ENCODE peak calls at places on chromosomes 13 and 19, in seven cellular contexts. F, I, H, A, Z, Y and M are unnamed samples.

GRCh38 chr13:20118268-20119140 is 42.3 kb downstream of the GJA3 start:
- DNase-seq in I (no peak), A (peak; percentile 57), Y (no peak), Z (peak; percentile 70), H (peak; percentile 48), F (no peak), M (peak; percentile 72)

GRCh38 chr19:48746738-48747575 is at the start of gene IZUMO1:
- DNase-seq in H (peak; percentile 97), I (peak; percentile 90), F (peak; percentile 83), A (peak; percentile 95), Y (no peak), Z (peak; percentile 94), M (peak; percentile 88)

GRCh38 chr19:2507109-2507508 is 31.2 kb downstream of the GADD45B start:
- DNase-seq in F (no peak), A (no peak), Y (no peak), H (peak; percentile 90), I (peak; percentile 89), Z (no peak), M (no peak)

GRCh38 chr13:95300625-95301134 is 571 bp downstream of the ABCC4 start:
- DNase-seq in Y (no peak), H (peak; percentile 79), A (peak; percentile 35), Z (peak; percentile 50), I (peak; percentile 67), F (peak; percentile 35), M (no peak)

GRCh38 chr13:39952244-39953233 is 297.1 kb downstream of the COG6 start:
- DNase-seq in H (peak; percentile 80), F (no peak), I (peak; percentile 11), Y (no peak), A (peak; percentile 54), Z (no peak), M (no peak)

GRCh38 chr19:57803594-57804325 is 11.0 kb downstream of the ZNF552 start:
- DNase-seq in A (peak; percentile 96), I (peak; percentile 79), Y (no peak), F (peak; percentile 91), H (peak; percentile 86), Z (peak; percentile 77), M (peak; percentile 70)

GRCh38 chr13:98466634-98467236 is 110.2 kb downstream of the STK24 start:
- DNase-seq in I (peak; percentile 55), F (no peak), Z (peak; percentile 77), Y (no peak), H (peak; percentile 72), A (peak; percentile 77), M (peak; percentile 67)

GRCh38 chr13:80012281-80012680 is 328.6 kb downstream of the SPRY2 start:
- DNase-seq in A (no peak), H (no peak), Y (no peak), F (no peak), Z (no peak), I (no peak), M (peak; percentile 2)

GRCh38 chr19:55145241-55145640 is 3.8 kb downstream of the TNNT1 start:
- DNase-seq in F (no peak), Z (no peak), A (no peak), I (no peak), Y (no peak), H (no peak), M (no peak)

GRCh38 chr19:55146648-55147218 is 2.3 kb downstream of the TNNT1 start:
- DNase-seq in F (no peak), I (no peak), Y (peak; percentile 73), Z (peak; percentile 95), A (peak; percentile 97), H (no peak), M (no peak)

GRCh38 chr19:55146078-55146647 is 2.8 kb downstream of the TNNT1 start:
- DNase-seq in A (peak; percentile 82), Y (no peak), I (no peak), F (no peak), Z (peak; percentile 72), H (peak; percentile 17), M (no peak)

GRCh38 chr19:55137915-55138314 is 11.1 kb downstream of the TNNT1 start:
- DNase-seq in A (no peak), F (no peak), H (no peak), Y (no peak), Z (no peak), I (no peak), M (no peak)

DNA sequence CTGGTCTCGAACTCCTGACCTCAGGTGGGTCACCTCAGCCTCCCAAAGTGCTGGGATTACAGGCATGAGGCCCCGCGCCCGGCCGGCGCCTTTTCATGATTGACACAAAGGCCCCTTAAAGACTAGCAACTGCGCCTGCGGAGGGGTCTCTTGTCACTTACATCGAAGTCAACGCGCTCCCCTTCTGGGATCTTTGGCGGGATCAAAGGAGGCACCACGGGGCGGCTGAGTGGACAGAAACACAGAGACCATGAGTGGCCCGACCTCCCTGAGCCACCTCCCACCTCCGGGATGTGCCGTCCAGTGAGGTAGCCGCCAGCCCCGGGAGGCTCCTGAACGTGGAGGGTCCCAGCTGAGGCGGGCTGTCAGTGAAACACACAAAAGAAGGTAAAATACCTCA is 7.3 kb downstream of the TNNT1 start:
- DNase-seq in A (no peak), I (no peak), Z (peak; percentile 55), H (no peak), Y (no peak), F (no peak), M (no peak)
- H4K8ac ChIP-seq in A (no peak overlapping the region), I (no peak overlapping the region), Z (no peak overlapping the region), H (no peak overlapping the region), Y (peak overlapping the region; percentile 62), F (no peak overlapping the region), M (no peak overlapping the region)

GRCh38 chr13:76929320-76929719 is 19.0 kb upstream of the ACOD1 start:
- DNase-seq in A (no peak), Y (no peak), Z (no peak), I (no peak), H (no peak), F (no peak), M (no peak)

GRCh38 chr13:76928456-76928855 is 19.9 kb upstream of the ACOD1 start:
- DNase-seq in H (peak; percentile 20), I (peak; percentile 3), F (no peak), Y (no peak), Z (no peak), A (no peak), M (no peak)

GRCh38 chr13:76925115-76925514 is 23.2 kb upstream of the ACOD1 start:
- DNase-seq in A (no peak), Z (no peak), H (no peak), I (no peak), F (no peak), Y (no peak), M (no peak)

GRCh38 chr13:76929975-76930374 is 18.3 kb upstream of the ACOD1 start:
- DNase-seq in Z (no peak), H (no peak), A (no peak), I (no peak), F (no peak), Y (no peak), M (no peak)

DNA sequence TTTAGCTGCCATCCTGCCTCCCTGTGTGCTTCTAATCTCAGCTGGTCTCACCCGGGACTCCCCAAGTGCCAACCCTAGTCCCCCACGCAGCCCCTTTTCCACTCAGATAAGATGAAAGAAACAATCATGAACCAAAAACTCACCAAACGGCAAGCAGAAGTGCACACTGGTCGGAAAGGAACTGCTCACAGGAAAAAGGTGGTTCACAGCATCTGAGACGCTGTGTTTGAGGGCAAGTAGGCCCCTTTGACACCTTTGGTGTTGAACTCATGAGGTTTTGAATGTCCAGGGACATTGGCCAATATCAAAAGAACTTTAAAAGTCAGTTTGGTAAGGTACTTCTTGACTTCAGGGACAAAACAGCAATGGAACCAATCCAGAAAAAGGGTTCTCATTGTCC is 20.4 kb upstream of the ACOD1 start:
- DNase-seq in I (no peak), Z (no peak), Y (no peak), F (no peak), A (no peak), H (no peak), M (no peak)
- H4K8ac ChIP-seq in I (no peak overlapping the region), Z (no peak overlapping the region), Y (no peak overlapping the region), F (no peak overlapping the region), A (no peak overlapping the region), H (no peak overlapping the region), M (no peak overlapping the region)

GRCh38 chr19:54533476-54533875 is 30.8 kb downstream of the LAIR2 start:
- DNase-seq in H (no peak), I (no peak), F (no peak), A (no peak), Y (no peak), Z (no peak), M (no peak)
- H4K8ac ChIP-seq in H (no peak overlapping the region), I (no peak overlapping the region), F (no peak overlapping the region), A (no peak overlapping the region), Y (no peak overlapping the region), Z (no peak overlapping the region), M (no peak overlapping the region)

DNA sequence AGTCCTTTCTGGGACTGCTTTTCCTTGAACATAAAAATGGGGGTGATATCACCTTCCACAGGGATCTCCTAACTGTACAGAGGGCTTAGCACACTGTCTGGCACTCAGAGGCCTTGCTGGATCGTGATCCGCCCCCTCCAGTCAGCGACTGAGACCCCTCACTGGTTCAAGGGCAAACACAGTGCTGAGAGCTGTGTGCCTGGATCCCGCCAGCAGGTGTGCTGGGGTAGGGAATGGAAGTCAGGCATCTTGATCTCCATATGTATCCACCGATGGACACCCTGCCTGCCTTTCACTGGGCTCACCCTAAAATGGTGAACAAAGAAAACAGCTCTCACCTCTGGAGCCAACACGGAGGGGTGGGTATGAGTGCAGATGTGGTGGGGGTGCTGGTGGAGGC is 64.3 kb downstream of the IRS2 start:
- DNase-seq in I (no peak), F (no peak), A (no peak), Y (no peak), H (no peak), Z (no peak), M (no peak)
- H4K8ac ChIP-seq in I (no peak overlapping the region), F (no peak overlapping the region), A (no peak overlapping the region), Y (no peak overlapping the region), H (no peak overlapping the region), Z (no peak overlapping the region), M (no peak overlapping the region)

DNA sequence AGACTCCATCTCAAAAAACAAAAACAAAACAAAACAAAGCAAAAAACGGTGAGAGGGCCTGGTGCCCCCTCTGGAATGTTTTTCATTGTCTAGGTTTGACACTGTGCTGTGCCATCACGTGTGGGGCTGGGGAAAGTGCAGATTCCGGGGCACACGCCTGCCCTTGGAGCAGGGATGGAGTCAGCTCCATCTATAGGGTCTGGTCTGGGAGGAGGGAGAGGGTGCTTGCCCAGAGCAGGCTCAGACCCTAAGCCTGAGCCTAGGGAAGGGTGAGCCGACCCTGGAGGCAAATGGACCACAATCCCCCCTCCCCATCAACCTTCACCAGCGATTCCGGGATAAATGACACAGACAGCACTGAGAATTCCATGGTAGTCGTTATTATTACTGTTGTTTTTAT is 10.9 kb upstream of the ZBTB32 start:
- DNase-seq in F (no peak), Z (no peak), I (no peak), H (no peak), Y (no peak), A (no peak), M (no peak)
- H4K8ac ChIP-seq in F (no peak overlapping the region), Z (no peak overlapping the region), I (no peak overlapping the region), H (no peak overlapping the region), Y (no peak overlapping the region), A (no peak overlapping the region), M (no peak overlapping the region)

DNA sequence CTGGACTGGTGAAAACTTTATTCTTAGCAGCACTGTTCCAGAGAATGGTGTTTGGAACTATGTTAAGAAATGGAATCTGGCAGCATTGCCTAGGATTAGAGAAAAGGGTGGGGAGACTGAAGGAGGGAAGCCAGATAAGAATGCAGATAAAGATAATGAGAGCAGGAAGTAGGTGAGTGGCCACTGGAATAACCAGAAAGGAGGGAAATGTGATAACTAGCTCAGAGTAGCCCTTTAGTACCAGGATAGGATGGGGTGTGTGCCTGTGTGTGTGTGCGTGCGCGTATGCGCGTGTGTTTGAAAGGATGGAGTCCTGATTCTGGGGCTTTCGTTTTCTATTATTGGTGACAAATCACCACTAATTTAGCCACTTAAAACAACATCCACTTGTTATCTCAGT is 33.4 kb upstream of the FRY start:
- DNase-seq in Y (no peak), A (peak; percentile 85), H (no peak), F (no peak), I (no peak), Z (no peak), M (peak; percentile 67)
- H4K8ac ChIP-seq in Y (no peak overlapping the region), A (no peak overlapping the region), H (peak overlapping the region; percentile 72), F (no peak overlapping the region), I (no peak overlapping the region), Z (no peak overlapping the region), M (no peak overlapping the region)